ENCODE peak calls at places on chromosomes 2 and 18, in six cellular contexts. F is IMR-90, S is neuronal stem cell, W is mesenchymal stem cell, L is H1, G is trophoblast cell. N is an unnamed sample.

GRCh38 chr2:133194777-133195335 is 373.4 kb downstream of the NCKAP5 start:
- DNase-seq in S (no peak), W (no peak), F (no peak), L (no peak), G (no peak), N (no peak)

GRCh38 chr2:72278046-72278445 is 130.4 kb upstream of the CYP26B1 start:
- DNase-seq in W (peak), G (peak), L (no peak), S (no peak), F (peak), N (no peak)

GRCh38 chr2:34705556-34706247 is 1106.6 kb upstream of the FAM98A start:
- DNase-seq in S (no peak), G (no peak), L (no peak), W (no peak), F (no peak), N (no peak)

GRCh38 chr2:119108186-119108585 is 50.4 kb downstream of the C1QL2 start:
- DNase-seq in W (no peak), L (no peak), F (no peak), G (no peak), S (no peak), N (no peak)

GRCh38 chr18:8816233-8816632 is 110.9 kb downstream of the MTCL1 start:
- DNase-seq in S (no peak), F (no peak), L (no peak), G (peak), W (no peak), N (no peak)

GRCh38 chr18:59140287-59140885 is 702 bp downstream of the SEC11C start:
- DNase-seq in W (peak), S (peak), L (no peak), F (peak), G (peak), N (peak)

GRCh38 chr18:64333584-64333983 is 184.7 kb upstream of the LINC00305 start:
- DNase-seq in G (no peak), S (no peak), L (no peak), W (no peak), F (no peak), N (no peak)

GRCh38 chr18:48181857-48182430 is 227.2 kb downstream of the ZBTB7C start:
- DNase-seq in S (no peak), F (no peak), G (no peak), L (no peak), W (no peak), N (no peak)

GRCh38 chr2:86519349-86519748 is 43.9 kb downstream of the CHMP3 start:
- DNase-seq in W (no peak), G (no peak), S (no peak), L (no peak), F (peak), N (no peak)

GRCh38 chr2:207143131-207143473 is 22.6 kb downstream of the KLF7 start:
- DNase-seq in W (no peak), S (no peak), L (no peak), G (no peak), F (no peak), N (no peak)

GRCh38 chr18:43060020-43060419 is 55.5 kb downstream of the RIT2 start:
- DNase-seq in S (no peak), G (peak), L (no peak), F (no peak), W (peak), N (no peak)

GRCh38 chr18:31612124-31612523 is 20.4 kb downstream of the TTR start:
- DNase-seq in G (no peak), S (no peak), F (no peak), L (no peak), W (no peak), N (no peak)

GRCh38 chr2:150296795-150297546 is 190.5 kb downstream of the RND3 start:
- DNase-seq in G (no peak), W (peak), L (no peak), F (peak), S (no peak), N (no peak)

GRCh38 chr2:28102455-28102874 is 211.9 kb downstream of the BABAM2 start:
- DNase-seq in L (no peak), S (no peak), F (peak), W (peak), G (no peak), N (no peak)

GRCh38 chr2:236554629-236555282 is 14.9 kb upstream of the ACKR3 start:
- DNase-seq in W (no peak), G (no peak), F (no peak), L (no peak), S (no peak), N (no peak)

GRCh38 chr2:241559489-241560180 is 1.1 kb downstream of the BOK start:
- DNase-seq in F (peak), W (no peak), L (peak), S (no peak), G (peak), N (peak)

GRCh38 chr18:28760299-28760698 is 583.4 kb upstream of the CDH2 start:
- DNase-seq in F (no peak), W (no peak), G (no peak), S (no peak), L (no peak), N (no peak)

GRCh38 chr2:185921048-185921756 is 182.6 kb downstream of the FSIP2 start:
- DNase-seq in L (no peak), G (peak), W (no peak), F (no peak), S (no peak), N (no peak)

GRCh38 chr2:55518846-55519167 is 711 bp upstream of the CFAP36 start:
- DNase-seq in L (no peak), S (peak), G (peak), F (no peak), W (peak), N (no peak)

GRCh38 chr2:190668892-190669291 is 20.0 kb downstream of the NAB1 start:
- DNase-seq in S (no peak), W (no peak), G (no peak), L (no peak), F (no peak), N (no peak)

GRCh38 chr2:2828774-2829368 is 497.8 kb upstream of the MYT1L start:
- DNase-seq in F (no peak), S (no peak), G (no peak), L (peak), W (no peak), N (peak)

GRCh38 chr2:200993097-200993496 is 29.6 kb upstream of the ORC2 start:
- DNase-seq in F (peak), W (peak), S (no peak), G (no peak), L (no peak), N (no peak)

GRCh38 chr2:239439383-239440315 is 38.8 kb upstream of the HDAC4 start:
- DNase-seq in F (no peak), L (no peak), W (no peak), S (no peak), G (no peak), N (no peak)

GRCh38 chr2:215973954-215974699 is 39.2 kb downstream of the MREG start:
- DNase-seq in G (peak), L (no peak), S (no peak), F (no peak), W (no peak), N (no peak)

GRCh38 chr18:6876646-6877045 is 147.1 kb downstream of the ARHGAP28 start:
- DNase-seq in F (peak), L (no peak), S (no peak), W (peak), G (no peak), N (no peak)

GRCh38 chr2:82837588-82838304 is 1621.3 kb downstream of the SUCLG1 start:
- DNase-seq in S (no peak), L (no peak), F (peak), G (peak), W (peak), N (no peak)

GRCh38 chr2:207763308-207763707 is 6.4 kb downstream of the FZD5 start:
- DNase-seq in F (no peak), G (no peak), S (no peak), L (peak), W (no peak), N (no peak)

GRCh38 chr18:12049983-12050811 is 43.4 kb upstream of the ANKRD62 start:
- DNase-seq in F (no peak), G (no peak), S (no peak), W (no peak), L (no peak), N (no peak)

GRCh38 chr2:1884933-1885580 is 140.7 kb upstream of the PXDN start:
- DNase-seq in G (no peak), F (peak), L (peak), S (no peak), W (no peak), N (no peak)

GRCh38 chr2:8786463-8786862 is 51.0 kb downstream of the KIDINS220 start:
- DNase-seq in F (no peak), S (no peak), L (no peak), W (no peak), G (no peak), N (no peak)

GRCh38 chr18:36522503-36522902 is 225.0 kb downstream of the FHOD3 start:
- DNase-seq in G (no peak), S (no peak), F (no peak), W (no peak), L (peak), N (no peak)

GRCh38 chr2:85850451-85850850 is 38.3 kb downstream of the ST3GAL5 start:
- DNase-seq in F (no peak), W (no peak), G (no peak), S (no peak), L (no peak), N (no peak)

GRCh38 chr18:56096861-56097260 is 508.9 kb upstream of the TCF4 start:
- DNase-seq in G (no peak), W (no peak), F (no peak), S (no peak), L (no peak), N (no peak)

DNA sequence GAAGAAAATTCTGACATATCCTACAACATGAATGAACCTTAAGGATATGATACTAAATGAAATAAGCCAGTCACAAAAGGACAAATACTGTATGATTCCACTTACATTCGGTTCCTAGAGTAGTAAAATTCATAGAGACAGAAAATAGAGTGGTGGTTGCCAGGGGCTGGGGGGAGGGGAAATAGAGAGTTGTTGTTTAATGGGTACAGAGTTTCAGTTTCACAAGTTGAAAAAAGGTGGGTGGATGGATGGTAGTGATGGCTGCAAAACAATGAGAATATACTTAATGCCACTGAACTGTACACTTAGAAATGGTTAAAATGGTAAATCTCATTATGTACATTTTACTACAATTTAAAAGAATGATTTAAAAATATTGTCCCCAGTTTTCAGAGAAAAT is 53.3 kb upstream of the NFU1 start:
- DNase-seq in S (no peak), F (no peak), L (no peak), G (no peak), W (no peak), N (no peak)
- H4K91ac ChIP-seq in S (no peak), F (no peak), L (no peak), G (no peak), W (no peak), N (no peak)

DNA sequence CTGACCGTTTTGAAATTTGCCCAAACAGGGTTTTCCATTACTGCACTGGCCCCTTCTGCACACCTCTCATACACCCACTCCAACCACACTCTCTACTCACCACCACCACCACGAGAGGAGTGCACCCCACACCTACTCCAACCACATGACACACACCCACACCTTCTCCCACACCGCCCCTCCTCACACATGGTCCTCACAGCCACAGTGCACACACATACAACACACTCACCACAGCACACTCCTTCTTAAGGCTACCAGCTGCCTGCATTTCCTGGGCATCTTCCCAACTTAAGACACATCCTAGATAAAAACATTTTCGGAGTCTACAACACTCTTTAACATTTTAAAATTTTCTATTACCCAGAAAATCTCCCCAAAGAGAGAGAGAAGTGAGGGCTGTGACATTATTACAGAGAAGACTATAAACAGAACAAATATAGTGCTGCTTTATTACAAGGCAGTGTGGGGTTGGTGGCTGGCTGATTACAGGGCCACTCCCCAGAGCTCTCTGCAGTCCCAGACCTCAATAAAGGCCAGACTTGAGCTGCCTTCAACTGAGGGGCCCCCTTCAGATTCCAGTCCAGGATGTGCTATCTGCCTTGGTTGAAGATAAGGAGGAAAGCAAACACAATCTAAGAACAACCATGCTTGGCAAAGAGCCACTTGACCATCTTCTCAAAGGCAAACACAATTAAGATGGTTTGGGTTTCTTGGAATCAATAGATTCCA is 36.1 kb downstream of the NHEJ1 start:
- DNase-seq in S (no peak), W (peak), L (no peak), G (no peak), F (peak), N (no peak)
- H4K91ac ChIP-seq in S (no peak), W (peak), L (no peak), G (no peak), F (no peak), N (no peak)

GRCh38 chr2:226411206-226411605 is 388.4 kb downstream of the IRS1 start:
- DNase-seq in F (no peak), S (no peak), W (no peak), L (no peak), G (no peak), N (no peak)
- H4K91ac ChIP-seq in F (peak), S (no peak), W (no peak), L (no peak), G (no peak), N (no peak)

GRCh38 chr2:58054264-58054663 is 7.7 kb downstream of the VRK2 start:
- DNase-seq in L (no peak), G (peak), F (peak), W (no peak), S (no peak), N (no peak)

GRCh38 chr2:58051445-58051844 is 4.8 kb downstream of the VRK2 start:
- DNase-seq in L (no peak), F (no peak), S (no peak), G (no peak), W (no peak), N (no peak)

GRCh38 chr2:58056201-58056916 is 9.8 kb downstream of the VRK2 start:
- DNase-seq in L (no peak), S (no peak), G (no peak), F (no peak), W (no peak), N (no peak)

GRCh38 chr2:58055027-58055786 is 8.6 kb downstream of the VRK2 start:
- DNase-seq in W (no peak), F (no peak), L (no peak), S (no peak), G (no peak), N (no peak)

DNA sequence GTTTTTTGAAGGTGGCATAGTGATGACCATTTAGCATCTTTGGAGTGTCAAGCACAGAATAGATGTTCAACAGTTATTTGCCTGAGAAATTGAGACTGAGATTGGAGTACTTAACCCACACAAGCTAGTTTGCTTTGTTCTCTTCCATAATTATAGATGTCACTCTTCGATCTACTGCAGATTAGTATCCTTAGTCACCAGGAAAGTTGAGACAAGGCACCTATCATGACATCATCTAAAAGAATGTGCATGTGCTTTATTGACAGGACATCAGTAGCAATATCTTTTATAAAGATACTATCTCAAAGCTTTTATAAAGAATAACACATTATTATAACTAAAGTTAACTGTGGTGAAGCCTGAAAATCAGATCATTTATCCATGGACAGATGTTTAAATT is 6.4 kb downstream of the VRK2 start:
- DNase-seq in W (no peak), S (no peak), G (no peak), F (no peak), L (no peak), N (no peak)
- H4K91ac ChIP-seq in W (no peak), S (no peak), G (no peak), F (no peak), L (no peak), N (no peak)

GRCh38 chr2:124762388-124762787 is 737.3 kb downstream of the CNTNAP5 start:
- DNase-seq in W (no peak), L (no peak), S (no peak), G (no peak), F (no peak), N (no peak)

DNA sequence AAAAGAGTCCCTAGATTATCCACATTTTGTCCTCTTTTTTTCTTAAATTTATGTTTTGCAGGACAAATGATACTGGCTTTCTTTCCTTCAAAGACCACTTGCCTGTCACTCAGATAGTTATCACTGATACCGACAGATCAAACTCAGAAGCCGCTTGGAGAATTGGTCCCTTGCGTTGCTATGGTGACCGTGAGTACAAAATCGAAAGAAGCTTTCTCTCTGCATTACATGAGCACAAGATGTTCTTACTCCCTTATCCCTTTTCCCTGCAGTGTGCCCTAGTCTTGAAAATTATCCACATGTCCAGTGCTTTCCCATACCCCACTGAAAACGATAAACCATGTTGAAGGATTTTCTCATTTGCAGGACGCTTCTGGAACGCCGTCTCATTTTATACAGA is 738.5 kb downstream of the CNTNAP5 start:
- DNase-seq in G (no peak), F (no peak), W (no peak), L (no peak), S (peak), N (no peak)
- H4K91ac ChIP-seq in G (no peak), F (no peak), W (no peak), L (no peak), S (no peak), N (no peak)

GRCh38 chr2:166127217-166128155 is at the start of gene SCN1A:
- DNase-seq in L (no peak), W (peak), F (peak), S (peak), G (peak), N (no peak)
- H4K91ac ChIP-seq in L (no peak), W (no peak), F (no peak), S (no peak), G (no peak), N (no peak)

GRCh38 chr2:40435426-40436092 is 16.3 kb downstream of the SLC8A1 start:
- DNase-seq in L (no peak), W (no peak), G (peak), F (no peak), S (no peak), N (no peak)

GRCh38 chr2:40439473-40439872 is 12.4 kb downstream of the SLC8A1 start:
- DNase-seq in S (no peak), L (no peak), W (peak), G (no peak), F (peak), N (no peak)

GRCh38 chr2:40436093-40436475 is 15.8 kb downstream of the SLC8A1 start:
- DNase-seq in G (no peak), L (no peak), F (peak), S (no peak), W (no peak), N (no peak)

GRCh38 chr2:40445467-40445866 is 6.4 kb downstream of the SLC8A1 start:
- DNase-seq in F (peak), W (no peak), S (no peak), L (no peak), G (no peak), N (no peak)

GRCh38 chr2:40440835-40441234 is 11.1 kb downstream of the SLC8A1 start:
- DNase-seq in L (no peak), S (no peak), W (no peak), F (no peak), G (peak), N (no peak)
- H4K91ac ChIP-seq in L (no peak), S (no peak), W (no peak), F (no peak), G (no peak), N (no peak)